ENCODE peak calls at places on chromosomes 7 and 10, in eight cellular contexts. D, P, Y, G, S, J, B and Q are unnamed samples.

GRCh38 chr10:60377955-60378354 is 11.7 kb downstream of the ANK3 start:
- DNase-seq in P (no peak), Y (no peak), D (no peak), B (no peak), J (no peak), G (no peak), S (no peak), Q (no peak)

GRCh38 chr10:84333864-84334451 is 5.6 kb downstream of the CCSER2 start:
- DNase-seq in S (peak; percentile 66), G (peak; percentile 15), Y (no peak), D (no peak), B (no peak), P (no peak), J (no peak), Q (no peak)

GRCh38 chr10:11178606-11179221 is 161.0 kb downstream of the CELF2 start:
- DNase-seq in D (no peak), S (peak; percentile 83), G (peak; percentile 82), Y (peak; percentile 21), J (no peak), B (no peak), P (peak; percentile 48), Q (no peak)

GRCh38 chr10:28294809-28295208 is 8.1 kb downstream of the MPP7 start:
- DNase-seq in J (no peak), P (no peak), S (no peak), Y (no peak), G (no peak), B (no peak), D (no peak), Q (no peak)

GRCh38 chr10:920450-920849 is 11.1 kb downstream of the LARP4B start:
- DNase-seq in Y (no peak), G (no peak), P (no peak), B (no peak), S (no peak), D (no peak), J (no peak), Q (no peak)

GRCh38 chr10:37381271-37381670 is 255.9 kb downstream of the ANKRD30A start:
- DNase-seq in B (no peak), S (no peak), G (no peak), Y (no peak), P (no peak), J (no peak), D (no peak), Q (no peak)

GRCh38 chr7:105580022-105580740 is 1.1 kb downstream of the EFCAB10 start:
- DNase-seq in J (no peak), G (no peak), B (no peak), P (no peak), S (no peak), Y (no peak), D (no peak), Q (no peak)

GRCh38 chr10:110391541-110391940 is 86.8 kb upstream of the SMNDC1 start:
- DNase-seq in J (no peak), D (no peak), Y (no peak), S (no peak), P (no peak), G (no peak), B (no peak), Q (no peak)